ENCODE peak calls at places on chromosomes 12 and 14, in six cellular contexts. N is IMR-90, I is right lobe of liver, U is lower leg skin, T is sigmoid colon, A is adrenal gland. C is an unnamed sample.

GRCh38 chr12:130139971-130140547 is 22.2 kb upstream of the FZD10 start:
- DNase-seq in U (no peak), I (no peak), N (no peak), A (peak), T (no peak), C (no peak)

GRCh38 chr12:99984271-99985128 is at the start of gene ANKS1B:
- DNase-seq in U (no peak), A (peak), N (peak), I (peak), T (peak), C (peak)

GRCh38 chr14:78683206-78683605 is 513.0 kb downstream of the NRXN3 start:
- DNase-seq in U (no peak), A (no peak), N (no peak), I (no peak), T (no peak), C (no peak)

GRCh38 chr12:48814313-48815280 is 3.7 kb upstream of the CACNB3 start:
- DNase-seq in T (peak), U (peak), I (peak), N (peak), A (peak), C (peak)

GRCh38 chr12:93245543-93245942 is 132.2 kb upstream of the NUDT4 start:
- DNase-seq in A (no peak), U (no peak), T (no peak), I (no peak), N (no peak), C (no peak)

GRCh38 chr12:46676797-46677520 is 148.8 kb downstream of the SLC38A4 start:
- DNase-seq in T (no peak), A (no peak), U (no peak), N (no peak), I (no peak), C (no peak)

GRCh38 chr12:108704527-108704926 is 26.8 kb downstream of the CORO1C start:
- DNase-seq in I (no peak), A (no peak), U (no peak), N (no peak), T (no peak), C (no peak)

GRCh38 chr14:21978184-21978998 is 304.8 kb upstream of the OR4E1 start:
- DNase-seq in I (peak), A (peak), U (no peak), N (peak), T (peak), C (peak)

GRCh38 chr14:99990268-99991170 is 74.7 kb upstream of the EVL start:
- DNase-seq in T (no peak), I (no peak), U (no peak), A (no peak), N (peak), C (no peak)

GRCh38 chr12:3214508-3215365 is 137.6 kb downstream of the TSPAN9 start:
- DNase-seq in N (no peak), A (no peak), I (no peak), T (no peak), U (no peak), C (no peak)

GRCh38 chr14:96280104-96280503 is 24.1 kb downstream of the BDKRB1 start:
- DNase-seq in A (no peak), N (no peak), U (no peak), T (no peak), I (no peak), C (no peak)

GRCh38 chr14:71006200-71006563 is 98.9 kb downstream of the PCNX1 start:
- DNase-seq in U (no peak), T (no peak), A (no peak), N (peak), I (no peak), C (no peak)

GRCh38 chr14:97477353-97477752 is 680.2 kb downstream of the VRK1 start:
- DNase-seq in A (no peak), U (no peak), I (no peak), N (no peak), T (no peak), C (no peak)

GRCh38 chr12:93790472-93791152 is 113.4 kb downstream of the CRADD start:
- DNase-seq in U (no peak), A (no peak), I (no peak), T (no peak), N (peak), C (no peak)

GRCh38 chr12:124498178-124498869 is 69.1 kb downstream of the NCOR2 start:
- DNase-seq in A (peak), T (no peak), U (no peak), N (peak), I (no peak), C (no peak)

GRCh38 chr12:84038241-84038640 is 874.4 kb downstream of the SLC6A15 start:
- DNase-seq in N (no peak), I (no peak), A (no peak), T (no peak), U (no peak), C (no peak)

GRCh38 chr12:49098035-49098451 is 3.4 kb upstream of the DHH start:
- DNase-seq in U (no peak), I (no peak), T (no peak), N (peak), A (peak), C (no peak)

GRCh38 chr14:35416108-35416750 is 11.7 kb upstream of the NFKBIA start:
- DNase-seq in A (no peak), I (no peak), N (no peak), U (no peak), T (no peak), C (no peak)

GRCh38 chr12:88242161-88242925 is 100.2 kb downstream of the TMTC3 start:
- DNase-seq in U (no peak), I (no peak), T (peak), A (peak), N (peak), C (peak)

GRCh38 chr12:96408993-96409392 is 8.8 kb upstream of the CDK17 start:
- DNase-seq in T (no peak), I (no peak), A (no peak), U (no peak), N (no peak), C (no peak)

DNA sequence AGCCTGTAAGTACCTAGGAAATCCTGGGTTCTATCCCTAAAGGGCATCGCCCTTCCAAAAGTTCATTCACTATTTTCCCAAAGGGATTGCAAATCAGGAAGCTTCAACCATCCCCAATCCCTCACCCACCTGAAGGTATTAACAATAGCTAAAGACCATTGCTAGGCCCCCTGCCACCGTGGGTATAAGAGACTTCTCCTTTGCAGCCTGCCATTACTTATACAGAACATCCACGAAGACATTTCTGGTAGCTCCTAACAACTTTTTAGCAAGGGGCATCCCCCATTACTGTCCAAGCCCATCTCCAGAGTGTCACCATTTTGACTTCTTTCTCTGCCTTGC is 384 bp upstream of the SMUG1 start:
- DNase-seq in U (no peak), N (no peak), T (no peak), A (no peak), I (no peak), C (no peak)
- TF ChIP-seq POLR2A in U (no peak), N (no peak), T (no peak), A (no peak), I (no peak), C (no peak)

GRCh38 chr12:64992641-64993040 is 128.5 kb downstream of the WIF1 start:
- DNase-seq in T (no peak), A (no peak), I (no peak), U (no peak), N (no peak), C (no peak)
- H3K4me3 ChIP-seq in T (no peak), A (no peak), I (no peak), U (no peak), N (no peak), C (no peak)

DNA sequence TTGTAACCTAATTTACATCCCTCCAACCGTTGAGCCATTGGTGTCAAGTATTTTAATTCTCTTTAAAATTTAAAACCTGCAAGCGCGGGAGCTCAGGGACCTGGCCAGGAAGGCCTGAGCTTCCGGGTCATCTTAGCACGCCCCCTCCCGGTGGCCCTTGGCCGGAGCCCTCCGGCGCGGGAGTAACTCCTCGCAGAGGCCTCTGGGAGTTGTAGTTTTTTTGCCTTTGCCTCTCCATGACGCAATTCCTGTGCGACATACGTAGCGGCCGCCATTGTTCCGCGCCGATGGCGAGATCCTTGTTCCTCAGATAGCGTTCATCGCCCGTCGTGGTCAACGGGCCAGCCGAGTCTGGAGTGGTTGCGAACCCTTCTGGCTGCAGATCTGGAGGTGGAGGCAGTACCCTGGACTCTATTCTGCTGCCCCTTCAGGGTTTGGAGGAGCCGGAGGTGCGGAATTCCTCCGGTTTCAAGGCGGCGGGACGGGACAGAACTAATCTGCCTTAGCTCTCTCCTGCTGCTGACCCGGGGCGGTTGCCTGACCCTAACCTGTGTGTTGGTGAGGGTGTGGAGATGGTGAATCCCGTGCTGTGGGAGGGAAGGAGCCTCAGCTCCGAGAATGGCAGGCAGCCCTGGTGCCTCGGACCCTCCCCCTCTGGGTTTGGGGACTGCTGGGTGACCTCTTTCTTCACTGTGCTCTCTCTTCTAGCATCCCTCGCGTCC is at the start of gene ZNF268:
- DNase-seq in N (peak), U (peak), A (peak), I (peak), T (peak), C (peak)
- TF ChIP-seq POLR2A in N (peak), U (no peak), A (peak), I (no peak), T (no peak), C (peak)

GRCh38 chr14:64685364-64686130 is 18.7 kb upstream of the PLEKHG3 start:
- DNase-seq in N (no peak), T (no peak), I (no peak), U (no peak), A (no peak), C (no peak)
- H3K4me3 ChIP-seq in N (no peak), T (no peak), I (no peak), U (no peak), A (no peak), C (no peak)

GRCh38 chr14:52951730-52952481 is 1.1 kb upstream of the FERMT2 start:
- DNase-seq in I (peak), T (peak), U (no peak), N (peak), A (peak), C (no peak)
- TF ChIP-seq POLR2A in I (no peak), T (no peak), U (no peak), N (no peak), A (no peak), C (no peak)

GRCh38 chr14:103259801-103260628 is 74.0 kb upstream of the EIF5 start:
- DNase-seq in U (peak), I (peak), A (peak), N (no peak), T (no peak), C (no peak)
- H3K4me3 ChIP-seq in U (peak), I (peak), A (peak), N (peak), T (peak), C (peak)

GRCh38 chr12:15690320-15690719 is 98.9 kb downstream of the EPS8 start:
- DNase-seq in U (no peak), N (no peak), I (no peak), T (no peak), A (no peak), C (no peak)

GRCh38 chr12:15687583-15687982 is 101.6 kb downstream of the EPS8 start:
- DNase-seq in A (no peak), T (no peak), N (no peak), U (no peak), I (no peak), C (no peak)

GRCh38 chr12:15688838-15689237 is 100.3 kb downstream of the EPS8 start:
- DNase-seq in I (no peak), N (no peak), A (no peak), U (no peak), T (no peak), C (no peak)

GRCh38 chr12:15689751-15690191 is 99.4 kb downstream of the EPS8 start:
- DNase-seq in A (no peak), U (no peak), I (no peak), T (no peak), N (no peak), C (no peak)

DNA sequence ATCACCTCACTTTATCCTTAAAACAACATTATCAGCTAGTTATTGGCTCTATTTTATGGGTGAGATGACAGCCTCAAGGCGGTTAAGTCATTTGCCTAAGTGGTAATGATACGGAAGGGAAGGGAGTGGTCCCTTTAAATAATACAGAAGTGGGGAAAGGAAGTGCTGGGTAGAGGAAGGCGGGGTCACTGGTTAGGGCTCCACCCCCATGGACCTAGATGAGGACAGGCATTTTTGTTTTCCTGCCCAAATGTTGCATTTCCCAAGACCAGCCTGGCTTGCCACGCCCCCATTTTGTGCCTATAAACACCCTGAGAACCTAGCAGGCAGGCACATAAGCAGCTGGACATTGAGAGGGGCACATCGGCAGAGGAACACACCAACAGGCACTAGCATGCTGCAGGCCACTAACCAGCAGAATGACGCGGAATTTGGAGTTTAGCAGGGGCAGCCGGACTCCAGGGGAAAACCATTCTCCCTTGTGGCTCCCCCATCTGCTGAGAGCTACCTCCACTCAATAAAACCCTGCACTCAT is 100.9 kb downstream of the EPS8 start:
- DNase-seq in I (no peak), U (peak), N (no peak), T (peak), A (peak), C (no peak)
- TF ChIP-seq POLR2A in I (peak), U (no peak), N (no peak), T (no peak), A (no peak), C (no peak)

GRCh38 chr14:23539209-23539866 is 12.2 kb downstream of the ZFHX2 start:
- DNase-seq in N (peak), I (no peak), U (no peak), A (no peak), T (no peak), C (no peak)

GRCh38 chr14:23538049-23538718 is 13.4 kb downstream of the ZFHX2 start:
- DNase-seq in N (no peak), I (no peak), U (no peak), A (no peak), T (no peak), C (no peak)

GRCh38 chr14:23537351-23538048 is 14.1 kb downstream of the ZFHX2 start:
- DNase-seq in A (no peak), N (peak), I (no peak), T (no peak), U (no peak), C (no peak)

GRCh38 chr14:23539867-23540469 is 11.6 kb downstream of the ZFHX2 start:
- DNase-seq in T (no peak), A (no peak), U (no peak), I (no peak), N (no peak), C (no peak)

GRCh38 chr14:23538785-23539184 is 12.8 kb downstream of the ZFHX2 start:
- DNase-seq in U (no peak), I (no peak), T (no peak), N (peak), A (peak), C (no peak)
- H3K4me3 ChIP-seq in U (no peak), I (no peak), T (no peak), N (no peak), A (no peak), C (no peak)

GRCh38 chr14:23057757-23058653 is 685 bp upstream of the CDH24 start:
- DNase-seq in U (peak), I (peak), T (peak), A (peak), N (peak), C (peak)
- TF ChIP-seq POLR2A in U (no peak), I (no peak), T (no peak), A (no peak), N (no peak), C (no peak)

GRCh38 chr12:64671682-64672081 is 61.4 kb downstream of the RASSF3 start:
- DNase-seq in A (no peak), T (no peak), N (no peak), I (no peak), U (no peak), C (no peak)

GRCh38 chr12:64669270-64669842 is 59.1 kb downstream of the RASSF3 start:
- DNase-seq in T (peak), N (peak), U (peak), A (peak), I (peak), C (peak)

GRCh38 chr12:64670856-64671639 is 60.8 kb downstream of the RASSF3 start:
- DNase-seq in U (no peak), A (peak), T (peak), I (no peak), N (peak), C (peak)

GRCh38 chr12:64672925-64673409 is 62.7 kb downstream of the RASSF3 start:
- DNase-seq in U (peak), I (peak), N (peak), T (peak), A (peak), C (peak)

DNA sequence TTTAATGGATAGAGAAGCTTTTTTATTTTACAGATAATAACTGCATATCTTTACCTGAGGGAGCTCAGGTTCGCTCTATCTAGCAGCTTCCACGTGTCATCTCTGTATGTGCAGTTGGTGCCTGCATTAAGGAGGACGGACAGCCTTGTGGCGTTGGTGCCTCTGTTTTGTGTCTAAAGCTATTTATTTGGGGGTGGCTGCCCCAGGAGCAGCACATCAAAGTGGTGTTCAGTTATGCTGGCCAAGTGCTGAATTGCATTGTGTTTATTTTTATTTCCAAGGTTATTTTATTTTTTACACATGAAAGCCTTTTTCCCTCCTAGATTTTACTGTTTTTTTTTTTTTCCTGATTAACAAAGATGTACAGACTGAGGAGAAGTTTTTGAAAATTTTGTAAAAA is 59.7 kb downstream of the RASSF3 start:
- DNase-seq in N (no peak), I (no peak), U (no peak), A (peak), T (no peak), C (no peak)
- H3K4me3 ChIP-seq in N (no peak), I (no peak), U (no peak), A (no peak), T (no peak), C (no peak)

C was measured in uterus.